ENCODE peak calls at places on chromosome 11, in ten cellular contexts. S, G, B, K, P, O, M, C, T and J are unnamed samples.

GRCh38 chr11:44562836-44563460 is 2.5 kb upstream of the CD82 start:
- DNase-seq in S (no peak), G (no peak), B (no peak), K (no peak), P (no peak), O (no peak), M (peak; percentile 64), C (no peak), T (no peak), J (no peak)

GRCh38 chr11:116115801-116116200 is 611.6 kb upstream of the CADM1 start:
- DNase-seq in S (no peak), G (no peak), B (no peak), K (no peak), P (no peak), O (no peak), M (no peak), C (no peak), T (no peak), J (no peak)

GRCh38 chr11:12331239-12331874 is 46.0 kb upstream of the PARVA start:
- DNase-seq in S (peak; percentile 88), G (peak; percentile 80), B (peak; percentile 77), K (peak; percentile 70), P (peak; percentile 95), O (peak; percentile 84), M (peak; percentile 92), C (peak; percentile 86), T (peak; percentile 77), J (peak; percentile 89)

GRCh38 chr11:38402063-38402462 is 1804.0 kb upstream of the RAG2 start:
- DNase-seq in S (no peak), G (no peak), B (no peak), K (no peak), P (no peak), O (no peak), M (no peak), C (no peak), T (no peak), J (no peak)

GRCh38 chr11:35364101-35364780 is 55.1 kb downstream of the SLC1A2 start:
- DNase-seq in S (peak; percentile 86), G (peak; percentile 70), B (peak; percentile 41), K (peak; percentile 41), P (peak; percentile 13), O (no peak), M (peak; percentile 83), C (peak; percentile 69), T (peak; percentile 55), J (peak; percentile 80)

GRCh38 chr11:7319501-7319900 is 67.8 kb downstream of the SYT9 start:
- DNase-seq in S (no peak), G (no peak), B (no peak), K (no peak), P (no peak), O (no peak), M (no peak), C (no peak), T (no peak), J (no peak)

GRCh38 chr11:35214792-35215193 is 75.8 kb downstream of the CD44 start:
- DNase-seq in S (peak; percentile 97), G (no peak), B (no peak), K (no peak), P (peak; percentile 34), O (no peak), M (no peak), C (no peak), T (no peak), J (no peak)

GRCh38 chr11:43585877-43586608 is 94.5 kb upstream of the HSD17B12 start:
- DNase-seq in S (no peak), G (no peak), B (no peak), K (no peak), P (no peak), O (no peak), M (no peak), C (no peak), T (no peak), J (no peak)

GRCh38 chr11:32968541-32968940 is 47.1 kb upstream of the DEPDC7 start:
- DNase-seq in S (no peak), G (no peak), B (no peak), K (no peak), P (no peak), O (no peak), M (no peak), C (no peak), T (no peak), J (no peak)

DNA sequence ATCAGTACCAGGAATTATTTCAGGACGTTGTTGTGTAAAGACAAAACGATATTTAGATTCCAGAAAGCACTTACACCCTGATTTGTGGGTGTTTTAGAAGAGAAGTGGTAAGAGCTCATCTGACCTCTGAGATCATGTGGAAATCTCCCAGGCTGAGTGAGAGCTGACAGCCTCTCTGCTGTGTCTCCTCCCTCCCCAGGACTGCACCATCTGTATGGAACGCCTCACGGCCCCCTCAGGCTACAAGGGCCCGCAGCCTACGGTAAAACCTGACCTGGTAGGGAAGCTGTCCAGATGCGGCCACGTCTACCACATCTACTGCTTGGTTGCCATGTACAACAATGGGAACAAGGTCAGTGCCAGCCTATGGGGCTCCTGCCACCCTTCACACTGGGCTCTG is 20.0 kb downstream of the DTX4 start:
- DNase-seq in S (no peak), G (no peak), B (no peak), K (no peak), P (no peak), O (no peak), M (no peak), C (no peak), T (no peak), J (no peak)
- H3K4me1 ChIP-seq in S (peaks cover 5% of the 10 kb centered on the region), G (no peaks in the 10 kb centered on the region), B (peaks cover 23% of the 10 kb centered on the region), K (peaks cover 32% of the 10 kb centered on the region), P (no peaks in the 10 kb centered on the region), O (no peaks in the 10 kb centered on the region), M (no peaks in the 10 kb centered on the region), C (peaks cover 53% of the 10 kb centered on the region), T (peaks cover 53% of the 10 kb centered on the region), J (no peaks in the 10 kb centered on the region)

GRCh38 chr11:62024975-62025374 is 57.5 kb upstream of the FTH1 start:
- DNase-seq in S (no peak), G (no peak), B (no peak), K (no peak), P (no peak), O (no peak), M (no peak), C (no peak), T (no peak), J (no peak)
- H3K27ac ChIP-seq in S (no peak overlapping the region), G (peak overlapping the region; percentile 52), B (peak overlapping the region; percentile 76), K (no peak overlapping the region), P (no peak overlapping the region), O (no peak overlapping the region), M (no peak overlapping the region), C (peak overlapping the region; percentile 34), T (peak overlapping the region; percentile 24), J (no peak overlapping the region)

GRCh38 chr11:113160652-113161051 is 153.7 kb upstream of the TTC12 start:
- DNase-seq in S (no peak), G (no peak), B (no peak), K (no peak), P (no peak), O (no peak), M (no peak), C (no peak), T (no peak), J (no peak)
- H3K4me1 ChIP-seq in S (no peaks in the 10 kb centered on the region), G (peaks cover 10% of the 10 kb centered on the region), B (peaks cover 48% of the 10 kb centered on the region), K (no peaks in the 10 kb centered on the region), P (peaks cover 18% of the 10 kb centered on the region), O (peaks cover 15% of the 10 kb centered on the region), M (peaks cover 11% of the 10 kb centered on the region), C (peaks cover 27% of the 10 kb centered on the region), T (peaks cover 41% of the 10 kb centered on the region), J (peaks cover 3% of the 10 kb centered on the region)

GRCh38 chr11:61529537-61530225 is 21.1 kb downstream of the LRRC10B start:
- DNase-seq in S (no peak), G (no peak), B (peak; percentile 66), K (peak; percentile 86), P (no peak), O (no peak), M (no peak), C (no peak), T (peak; percentile 31), J (peak; percentile 68)

GRCh38 chr11:61526229-61526628 is 17.7 kb downstream of the LRRC10B start:
- DNase-seq in S (no peak), G (no peak), B (no peak), K (no peak), P (no peak), O (no peak), M (no peak), C (no peak), T (no peak), J (no peak)

GRCh38 chr11:61526956-61527731 is 18.6 kb downstream of the LRRC10B start:
- DNase-seq in S (no peak), G (no peak), B (no peak), K (no peak), P (no peak), O (no peak), M (no peak), C (no peak), T (no peak), J (no peak)

GRCh38 chr11:61531033-61531432 is 22.5 kb downstream of the LRRC10B start:
- DNase-seq in S (no peak), G (no peak), B (no peak), K (peak; percentile 67), P (no peak), O (no peak), M (no peak), C (no peak), T (no peak), J (no peak)

GRCh38 chr11:61528114-61528513 is 19.6 kb downstream of the LRRC10B start:
- DNase-seq in S (no peak), G (no peak), B (no peak), K (no peak), P (no peak), O (no peak), M (no peak), C (no peak), T (no peak), J (no peak)
- H3K27ac ChIP-seq in S (no peak overlapping the region), G (no peak overlapping the region), B (no peak overlapping the region), K (no peak overlapping the region), P (no peak overlapping the region), O (no peak overlapping the region), M (no peak overlapping the region), C (no peak overlapping the region), T (no peak overlapping the region), J (no peak overlapping the region)

GRCh38 chr11:86802146-86802545 is 1.8 kb downstream of the PRSS23 start:
- DNase-seq in S (no peak), G (no peak), B (no peak), K (no peak), P (no peak), O (no peak), M (no peak), C (no peak), T (no peak), J (no peak)
- H3K4me1 ChIP-seq in S (peaks cover 22% of the 10 kb centered on the region), G (no peaks in the 10 kb centered on the region), B (peaks cover 38% of the 10 kb centered on the region), K (peaks cover 7% of the 10 kb centered on the region), P (peaks cover 69% of the 10 kb centered on the region), O (peaks cover 7% of the 10 kb centered on the region), M (no peaks in the 10 kb centered on the region), C (peaks cover 61% of the 10 kb centered on the region), T (peaks cover 61% of the 10 kb centered on the region), J (peaks cover 15% of the 10 kb centered on the region)

GRCh38 chr11:124623861-124624525 is 1.3 kb downstream of the TBRG1 start:
- DNase-seq in S (peak; percentile 20), G (no peak), B (no peak), K (no peak), P (no peak), O (no peak), M (no peak), C (no peak), T (no peak), J (no peak)
- H3K27ac ChIP-seq in S (no peak overlapping the region), G (peak overlapping the region; percentile 89), B (peak overlapping the region; percentile 95), K (no peak overlapping the region), P (no peak overlapping the region), O (no peak overlapping the region), M (no peak overlapping the region), C (peak overlapping the region; percentile 92), T (no peak overlapping the region), J (peak overlapping the region; percentile 96)